ENCODE peak calls at places on chromosome 15, in six cellular contexts. F is fibroblast of lung, R is GM23248, Z is endothelial cell of umbilical vein, M is HCT116, B is keratinocyte. N is an unnamed sample.

GRCh38 chr15:31843426-31844055 is 186.8 kb upstream of the CHRNA7 start:
- DNase-seq in F (no peak), R (no peak), Z (no peak), M (no peak), B (no peak), N (no peak)

GRCh38 chr15:39200586-39200985 is 380.3 kb upstream of the THBS1 start:
- DNase-seq in F (no peak), R (no peak), Z (no peak), M (no peak), B (no peak), N (no peak)

GRCh38 chr15:59260090-59260489 is 53.4 kb downstream of the LDHAL6B start:
- DNase-seq in F (no peak), R (no peak), Z (no peak), M (no peak), B (no peak), N (no peak)

GRCh38 chr15:80636675-80637074 is 58.4 kb upstream of the ABHD17C start:
- DNase-seq in F (no peak), R (no peak), Z (peak), M (no peak), B (no peak), N (no peak)

GRCh38 chr15:42199126-42199525 is 9.0 kb downstream of the VPS39 start:
- DNase-seq in F (no peak), R (no peak), Z (no peak), M (no peak), B (no peak), N (no peak)

GRCh38 chr15:98143116-98143515 is 182.6 kb downstream of the ARRDC4 start:
- DNase-seq in F (no peak), R (no peak), Z (no peak), M (no peak), B (no peak), N (no peak)

GRCh38 chr15:95843241-95843851 is 487.2 kb upstream of the NR2F2 start:
- DNase-seq in F (peak), R (peak), Z (no peak), M (no peak), B (no peak), N (peak)

GRCh38 chr15:27956285-27956684 is 142.8 kb downstream of the OCA2 start:
- DNase-seq in F (peak), R (no peak), Z (no peak), M (no peak), B (no peak), N (no peak)

GRCh38 chr15:101528917-101529299 is 39.4 kb upstream of the PCSK6 start:
- DNase-seq in F (no peak), R (no peak), Z (no peak), M (no peak), B (no peak), N (no peak)

GRCh38 chr15:37873336-37873735 is 61.1 kb upstream of the TMCO5A start:
- DNase-seq in F (peak), R (peak), Z (no peak), M (no peak), B (no peak), N (no peak)

GRCh38 chr15:71329509-71330260 is 214.4 kb downstream of the THSD4 start:
- DNase-seq in F (peak), R (peak), Z (peak), M (peak), B (peak), N (no peak)

GRCh38 chr15:55907797-55908196 is 85.6 kb downstream of the NEDD4 start:
- DNase-seq in F (peak), R (peak), Z (peak), M (peak), B (peak), N (no peak)

GRCh38 chr15:31555022-31555421 is 228.4 kb downstream of the KLF13 start:
- DNase-seq in F (no peak), R (no peak), Z (no peak), M (no peak), B (no peak), N (no peak)

GRCh38 chr15:25832158-25832557 is 31.0 kb downstream of the ATP10A start:
- DNase-seq in F (peak), R (peak), Z (no peak), M (no peak), B (no peak), N (no peak)

GRCh38 chr15:32691316-32692032 is 26.3 kb upstream of the GREM1 start:
- DNase-seq in F (no peak), R (no peak), Z (no peak), M (no peak), B (no peak), N (no peak)

GRCh38 chr15:70812827-70813364 is 41.1 kb downstream of the LARP6 start:
- DNase-seq in F (no peak), R (no peak), Z (no peak), M (no peak), B (no peak), N (no peak)

GRCh38 chr15:57589276-57590073 is 2.2 kb upstream of the MYZAP start:
- DNase-seq in F (no peak), R (no peak), Z (no peak), M (no peak), B (no peak), N (no peak)

GRCh38 chr15:57364282-57365007 is 11.9 kb upstream of the CGNL1 start:
- DNase-seq in F (peak), R (no peak), Z (peak), M (no peak), B (no peak), N (no peak)

GRCh38 chr15:48992545-48992944 is 28.8 kb upstream of the SHC4 start:
- DNase-seq in F (no peak), R (no peak), Z (no peak), M (no peak), B (no peak), N (no peak)

GRCh38 chr15:62782100-62782791 is 260.3 kb upstream of the TPM1 start:
- DNase-seq in F (peak), R (peak), Z (peak), M (peak), B (no peak), N (no peak)

GRCh38 chr15:99925661-99926461 is 192.6 kb upstream of the LYSMD4 start:
- DNase-seq in F (peak), R (peak), Z (peak), M (peak), B (no peak), N (no peak)

DNA sequence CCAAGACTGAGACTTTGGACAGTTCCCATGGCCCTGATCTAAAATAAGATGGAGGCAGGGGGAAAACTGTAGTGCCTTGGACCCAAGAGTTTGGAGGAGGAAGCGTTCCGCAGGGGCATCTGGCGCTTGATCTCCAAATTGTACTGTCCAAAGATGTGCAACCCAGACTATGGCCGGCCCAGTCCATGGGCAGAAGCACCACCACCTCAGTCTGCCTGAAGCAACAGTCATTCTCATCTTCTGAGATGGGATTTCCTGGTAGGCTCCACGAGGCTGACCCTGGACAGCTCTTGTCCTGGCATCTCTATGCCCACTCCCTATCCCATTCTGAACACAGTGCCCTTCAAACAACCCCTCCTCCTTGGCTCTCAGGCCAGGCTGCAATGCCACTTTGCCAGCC is 3.6 kb downstream of the INSYN1 start:
- DNase-seq in F (no peak), R (no peak), Z (no peak), M (no peak), B (no peak), N (no peak)
- H3K4me3 ChIP-seq in F (no peak), R (no peak), Z (no peak), M (no peak), B (no peak), N (no peak)

DNA sequence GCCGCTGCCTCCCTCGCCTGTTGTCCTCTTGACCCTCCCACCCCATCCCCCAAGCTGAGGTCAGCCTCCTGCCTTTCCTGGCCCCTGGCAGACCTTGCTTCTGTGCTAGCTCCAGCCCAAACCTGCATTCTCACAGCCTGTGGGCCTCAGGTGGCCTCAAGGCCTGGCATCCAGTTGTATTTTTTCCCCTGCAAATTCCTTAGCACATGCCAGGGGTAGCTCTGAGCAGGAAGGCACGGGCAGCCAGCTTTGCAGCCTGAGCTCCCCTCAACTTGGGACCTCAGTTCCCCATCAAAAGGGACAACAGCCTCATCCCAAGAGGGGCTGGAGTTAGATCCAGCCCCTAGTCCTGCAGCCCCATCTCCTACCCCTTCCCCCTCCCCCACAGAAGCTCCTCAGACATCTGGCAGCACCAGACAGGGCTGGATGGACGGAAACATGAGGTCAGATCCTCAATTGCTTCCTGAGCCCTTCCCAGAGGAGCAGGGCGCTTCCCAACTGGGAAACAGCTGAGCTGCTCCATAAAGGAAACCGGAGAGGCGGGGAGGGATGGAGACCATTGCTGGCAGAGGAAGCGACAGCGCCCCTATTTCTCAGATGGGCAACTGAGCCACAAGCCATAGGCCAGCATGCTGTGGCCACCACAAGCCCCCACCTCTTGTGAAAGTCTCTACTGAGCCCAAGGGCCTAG is 18.1 kb upstream of the CYP11A1 start:
- DNase-seq in F (no peak), R (no peak), Z (peak), M (no peak), B (no peak), N (no peak)
- H3K9ac ChIP-seq in F (no peak), R (no peak), Z (no peak), M (peak), B (peak), N (no peak)

GRCh38 chr15:34366271-34367043 is 539 bp downstream of the LPCAT4 start:
- DNase-seq in F (peak), R (peak), Z (peak), M (no peak), B (no peak), N (no peak)

GRCh38 chr15:34364041-34364440 is 3.0 kb downstream of the LPCAT4 start:
- DNase-seq in F (no peak), R (no peak), Z (no peak), M (no peak), B (no peak), N (no peak)

GRCh38 chr15:34365836-34366235 is 1.2 kb downstream of the LPCAT4 start:
- DNase-seq in F (no peak), R (no peak), Z (no peak), M (no peak), B (no peak), N (no peak)

GRCh38 chr15:34367128-34368081 is at the start of gene LPCAT4:
- DNase-seq in F (peak), R (peak), Z (peak), M (peak), B (peak), N (no peak)

GRCh38 chr15:34365073-34365825 is 1.7 kb downstream of the LPCAT4 start:
- DNase-seq in F (peak), R (peak), Z (no peak), M (no peak), B (no peak), N (no peak)
- TF ChIP-seq EZH2 in F (no peak), R (no peak), Z (no peak), M (no peak), B (no peak), N (no peak)

DNA sequence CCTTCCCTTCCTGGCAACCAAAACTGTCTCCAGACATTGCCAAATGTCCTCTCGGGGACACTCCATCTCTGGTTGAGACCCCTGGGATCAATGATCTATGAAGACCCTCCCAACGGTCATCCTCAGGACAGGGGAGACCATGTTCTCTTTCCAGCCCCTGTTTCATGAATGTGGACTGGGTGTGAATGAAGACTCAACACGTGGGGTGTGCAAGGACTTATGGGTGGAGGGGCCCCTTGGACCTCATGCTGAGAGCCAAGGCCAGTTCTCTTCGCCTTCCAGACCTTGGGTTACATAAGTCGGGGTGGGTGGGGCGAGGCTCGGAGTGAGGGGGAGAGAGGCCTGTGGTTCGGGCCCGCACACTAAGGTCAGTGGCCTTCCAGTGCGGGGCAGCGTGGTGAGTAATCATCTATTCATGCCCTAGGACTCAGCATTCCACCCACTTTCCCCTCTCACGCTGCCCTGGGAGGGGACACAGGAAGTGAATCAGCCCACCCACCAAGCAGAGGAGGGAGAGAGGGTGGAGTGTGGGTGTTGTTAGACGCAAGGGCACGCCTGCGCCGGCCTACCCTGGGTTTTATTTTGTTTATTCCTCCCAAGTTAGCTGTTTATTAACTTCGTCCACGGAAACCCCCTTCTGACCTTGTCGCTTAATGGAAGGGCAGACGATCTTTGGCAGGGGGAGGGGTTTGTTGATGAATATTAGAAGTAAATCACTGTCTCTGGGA is 6.7 kb downstream of the PAQR5 start:
- DNase-seq in F (peak), R (peak), Z (peak), M (peak), B (no peak), N (no peak)
- H3K4me3 ChIP-seq in F (no peak), R (no peak), Z (no peak), M (peak), B (no peak), N (no peak)

GRCh38 chr15:83516935-83517334 is 69.8 kb downstream of the SH3GL3 start:
- DNase-seq in F (peak), R (peak), Z (no peak), M (no peak), B (no peak), N (no peak)

GRCh38 chr15:83514584-83514983 is 67.4 kb downstream of the SH3GL3 start:
- DNase-seq in F (no peak), R (no peak), Z (no peak), M (no peak), B (no peak), N (no peak)

GRCh38 chr15:83512459-83512858 is 65.3 kb downstream of the SH3GL3 start:
- DNase-seq in F (no peak), R (no peak), Z (no peak), M (no peak), B (no peak), N (no peak)

GRCh38 chr15:83510001-83510400 is 62.9 kb downstream of the SH3GL3 start:
- DNase-seq in F (no peak), R (no peak), Z (no peak), M (no peak), B (no peak), N (no peak)

GRCh38 chr15:83515171-83515570 is 68.0 kb downstream of the SH3GL3 start:
- DNase-seq in F (no peak), R (no peak), Z (no peak), M (no peak), B (no peak), N (no peak)
- H3K9ac ChIP-seq in F (no peak), R (no peak), Z (no peak), M (no peak), B (no peak), N (no peak)

GRCh38 chr15:88604972-88605506 is 16.1 kb upstream of the AEN start:
- DNase-seq in F (no peak), R (no peak), Z (no peak), M (no peak), B (no peak), N (no peak)

GRCh38 chr15:88603885-88604284 is 17.3 kb upstream of the AEN start:
- DNase-seq in F (no peak), R (no peak), Z (no peak), M (no peak), B (no peak), N (no peak)

GRCh38 chr15:88604381-88604951 is 16.7 kb upstream of the AEN start:
- DNase-seq in F (no peak), R (no peak), Z (no peak), M (no peak), B (no peak), N (no peak)

GRCh38 chr15:88606437-88606794 is 14.7 kb upstream of the AEN start:
- DNase-seq in F (no peak), R (no peak), Z (no peak), M (no peak), B (no peak), N (no peak)

DNA sequence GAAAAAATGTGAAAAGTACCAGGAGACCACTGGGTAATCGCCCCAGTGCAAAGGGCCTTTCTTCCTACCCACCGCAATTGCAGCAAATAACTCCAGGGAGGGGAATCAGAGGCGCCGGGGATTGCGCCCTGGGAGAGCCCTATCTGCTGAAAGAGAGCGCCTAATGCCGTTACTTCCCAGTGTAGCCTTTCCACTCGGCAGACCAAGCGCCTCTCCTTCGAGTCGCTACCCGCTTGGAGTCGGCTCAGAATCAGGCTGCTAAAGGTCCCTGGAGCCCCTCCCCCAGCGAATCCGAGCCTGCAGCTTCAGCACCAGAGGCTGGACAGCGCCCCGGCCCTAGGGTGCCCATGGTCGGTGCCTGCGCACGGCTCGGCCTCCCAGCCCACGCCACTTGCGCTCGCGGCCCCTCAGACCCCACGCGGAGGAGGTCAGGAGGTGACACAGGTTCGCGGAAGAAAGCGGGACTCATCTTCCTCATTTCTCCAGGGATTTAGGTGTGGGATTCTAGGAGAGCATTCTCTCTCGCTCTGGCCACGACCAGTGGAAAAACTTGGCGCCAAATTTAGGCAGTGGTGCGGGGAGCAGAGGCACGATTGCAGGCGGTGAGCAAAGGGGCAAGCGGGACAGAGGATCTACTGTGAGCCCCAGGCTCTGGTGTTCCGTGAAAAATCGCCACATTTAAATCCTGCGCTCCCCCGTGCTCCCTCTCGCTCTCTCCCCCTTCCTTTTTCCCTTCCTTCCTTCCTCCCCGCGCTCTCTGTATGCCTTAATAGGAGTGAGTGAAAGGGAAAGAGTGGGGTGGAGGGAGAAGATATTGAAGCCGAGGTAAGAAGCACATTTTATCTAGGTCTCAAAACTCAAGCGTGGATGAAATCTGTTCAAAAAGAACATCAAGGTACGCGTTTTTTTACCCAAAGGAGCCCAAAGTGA is 15.4 kb upstream of the AEN start:
- DNase-seq in F (peak), R (peak), Z (peak), M (no peak), B (no peak), N (no peak)
- TF ChIP-seq EZH2 in F (peak), R (no peak), Z (peak), M (no peak), B (peak), N (no peak)

DNA sequence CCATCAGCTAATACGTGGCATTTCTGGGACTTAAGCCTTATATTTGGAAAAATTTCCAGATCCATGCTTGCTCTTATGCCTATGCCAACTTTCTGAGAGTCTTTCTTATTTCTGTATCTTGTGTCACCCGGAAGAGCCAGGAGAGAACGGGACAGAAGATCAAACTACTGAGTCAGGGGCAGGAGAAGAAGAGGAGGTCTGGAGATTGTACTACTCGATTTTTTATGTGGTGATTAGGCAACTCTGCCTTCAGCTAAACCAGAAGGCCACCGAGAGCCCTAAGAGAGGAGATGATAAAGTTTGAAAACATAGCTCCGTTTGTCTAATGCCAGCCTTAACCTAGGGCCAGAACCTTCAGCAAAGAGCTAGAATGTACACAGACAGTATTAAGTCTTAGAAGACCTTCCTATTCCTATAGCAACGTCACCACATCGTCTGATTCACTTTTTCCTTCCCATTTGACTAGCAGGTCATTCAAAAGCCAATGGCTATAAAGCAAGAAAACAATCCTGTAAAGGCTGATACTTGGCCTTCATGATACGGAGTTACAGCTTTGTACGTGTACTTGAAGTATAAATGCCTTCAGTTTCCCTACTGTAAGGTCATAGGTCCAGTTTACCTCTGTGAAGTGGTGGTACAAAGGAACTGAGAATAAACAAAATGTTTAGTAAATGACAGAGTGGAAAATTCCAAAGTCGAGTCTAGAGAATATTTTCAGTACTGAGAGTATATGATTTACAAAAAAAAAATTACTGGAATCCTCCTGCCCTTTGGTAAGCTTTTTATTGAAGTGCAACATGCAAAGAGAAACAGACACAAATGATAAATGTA is 96.1 kb upstream of the ICE2 start:
- DNase-seq in F (no peak), R (no peak), Z (peak), M (no peak), B (no peak), N (no peak)
- H3K4me3 ChIP-seq in F (no peak), R (no peak), Z (no peak), M (no peak), B (no peak), N (no peak)